ENCODE peak calls at places on chromosome 19, in nine cellular contexts. E, Y, L, J, T, O, U, D and V are unnamed samples.

GRCh38 chr19:42088471-42089190 is 12.7 kb downstream of the ZNF574 start:
- DNase-seq in E (peak), Y (peak), L (no peak), J (peak), T (no peak), O (no peak), U (peak), D (no peak), V (no peak)

GRCh38 chr19:4369888-4370260 is 26.5 kb downstream of the MPND start:
- DNase-seq in E (peak), Y (no peak), L (no peak), J (peak), T (peak), O (peak), U (peak), D (no peak), V (no peak)

GRCh38 chr19:5184930-5185329 is 155.7 kb downstream of the PTPRS start:
- DNase-seq in E (no peak), Y (no peak), L (no peak), J (no peak), T (no peak), O (no peak), U (no peak), D (no peak), V (no peak)

GRCh38 chr19:5784581-5785147 is at the start of gene PRR22:
- DNase-seq in E (no peak), Y (no peak), L (no peak), J (no peak), T (no peak), O (no peak), U (no peak), D (no peak), V (no peak)

GRCh38 chr19:30719189-30719990 is 347.2 kb downstream of the ZNF536 start:
- DNase-seq in E (peak), Y (peak), L (no peak), J (peak), T (peak), O (no peak), U (peak), D (no peak), V (no peak)

GRCh38 chr19:50542825-50543428 is 25.3 kb downstream of the LRRC4B start:
- DNase-seq in E (no peak), Y (no peak), L (no peak), J (no peak), T (no peak), O (no peak), U (no peak), D (no peak), V (no peak)

GRCh38 chr19:9498183-9498902 is at the start of gene ZNF560:
- DNase-seq in E (peak), Y (peak), L (no peak), J (no peak), T (no peak), O (no peak), U (peak), D (no peak), V (peak)

GRCh38 chr19:35860818-35861639 is 4.3 kb downstream of the KIRREL2 start:
- DNase-seq in E (no peak), Y (no peak), L (no peak), J (no peak), T (no peak), O (no peak), U (no peak), D (no peak), V (no peak)

GRCh38 chr19:51691122-51692064 is 1.7 kb upstream of the SPACA6 start:
- DNase-seq in E (no peak), Y (peak), L (no peak), J (no peak), T (no peak), O (no peak), U (peak), D (no peak), V (no peak)

GRCh38 chr19:16587031-16588023 is 15.1 kb upstream of the SLC35E1 start:
- DNase-seq in E (peak), Y (peak), L (no peak), J (no peak), T (peak), O (peak), U (peak), D (no peak), V (no peak)

GRCh38 chr19:4499855-4500254 is 18.4 kb downstream of the PLIN4 start:
- DNase-seq in E (no peak), Y (no peak), L (no peak), J (peak), T (no peak), O (no peak), U (no peak), D (no peak), V (no peak)

GRCh38 chr19:1263198-1263597 is 5.9 kb upstream of the CIRBP start:
- DNase-seq in E (no peak), Y (no peak), L (no peak), J (peak), T (no peak), O (no peak), U (no peak), D (no peak), V (no peak)

GRCh38 chr19:53876651-53877224 is 5.3 kb upstream of the PRKCG start:
- DNase-seq in E (no peak), Y (no peak), L (no peak), J (peak), T (no peak), O (no peak), U (no peak), D (no peak), V (no peak)

GRCh38 chr19:5337886-5338595 is 2.6 kb downstream of the PTPRS start:
- DNase-seq in E (no peak), Y (no peak), L (peak), J (no peak), T (no peak), O (no peak), U (no peak), D (no peak), V (no peak)

GRCh38 chr19:34722353-34722752 is 11.7 kb upstream of the ZNF181 start:
- DNase-seq in E (no peak), Y (no peak), L (no peak), J (no peak), T (no peak), O (no peak), U (no peak), D (no peak), V (no peak)

GRCh38 chr19:41957838-41958366 is 1.2 kb downstream of the RABAC1 start:
- DNase-seq in E (peak), Y (peak), L (peak), J (peak), T (peak), O (no peak), U (peak), D (peak), V (peak)

GRCh38 chr19:4304509-4305252 is at the start of gene FSD1:
- DNase-seq in E (peak), Y (peak), L (peak), J (no peak), T (no peak), O (peak), U (peak), D (no peak), V (peak)

GRCh38 chr19:3759482-3760254 is 1.8 kb downstream of the APBA3 start:
- DNase-seq in E (no peak), Y (no peak), L (no peak), J (no peak), T (no peak), O (no peak), U (no peak), D (no peak), V (no peak)

GRCh38 chr19:40716031-40716654 is 543 bp downstream of the COQ8B start:
- DNase-seq in E (no peak), Y (no peak), L (no peak), J (no peak), T (no peak), O (peak), U (no peak), D (no peak), V (no peak)

GRCh38 chr19:38025908-38026307 is 118.9 kb downstream of the SIPA1L3 start:
- DNase-seq in E (no peak), Y (no peak), L (no peak), J (no peak), T (no peak), O (no peak), U (no peak), D (no peak), V (no peak)

GRCh38 chr19:42234364-42234763 is 8.0 kb downstream of the GSK3A start:
- DNase-seq in E (no peak), Y (no peak), L (no peak), J (no peak), T (no peak), O (no peak), U (no peak), D (no peak), V (no peak)

GRCh38 chr19:51530616-51531015 is 854 bp downstream of the SIGLEC6 start:
- DNase-seq in E (no peak), Y (no peak), L (no peak), J (no peak), T (no peak), O (no peak), U (no peak), D (no peak), V (no peak)

GRCh38 chr19:32558607-32559228 is 22.3 kb upstream of the PDCD5 start:
- DNase-seq in E (no peak), Y (no peak), L (no peak), J (no peak), T (no peak), O (no peak), U (peak), D (no peak), V (no peak)

GRCh38 chr19:46480409-46480808 is 9.0 kb upstream of the PNMA8A start:
- DNase-seq in E (peak), Y (peak), L (no peak), J (peak), T (peak), O (no peak), U (peak), D (no peak), V (no peak)